ENCODE peak calls at places on chromosomes 16 and 17, in seven cellular contexts. H is GM23338, S is stomach, Z is mesenchymal stem cell, I is upper lobe of right lung, A is mammary epithelial cell, L is mesendoderm. P is an unnamed sample.

GRCh38 chr16:4599545-4599944 is 15.1 kb downstream of the UBALD1 start:
- DNase-seq in H (no peak), A (no peak), I (no peak), S (no peak), L (no peak), Z (no peak), P (no peak)

GRCh38 chr16:46743232-46743719 is 4.9 kb downstream of the MYLK3 start:
- DNase-seq in Z (peak), L (peak), H (peak), A (peak), I (peak), S (no peak), P (peak)

GRCh38 chr16:68400083-68400923 is 48.0 kb downstream of the SMPD3 start:
- DNase-seq in H (no peak), Z (no peak), A (no peak), S (no peak), L (no peak), I (no peak), P (no peak)

GRCh38 chr17:4980644-4981216 is 6.7 kb downstream of the CAMTA2 start:
- DNase-seq in A (no peak), Z (peak), H (peak), I (no peak), S (no peak), L (peak), P (peak)

GRCh38 chr16:89292443-89293078 is 75.1 kb downstream of the ZNF778 start:
- DNase-seq in H (peak), Z (no peak), L (peak), A (no peak), I (no peak), S (peak), P (no peak)

GRCh38 chr16:51404386-51404785 is 253.3 kb upstream of the SALL1 start:
- DNase-seq in H (no peak), I (no peak), Z (peak), A (peak), L (no peak), S (no peak), P (peak)

GRCh38 chr17:39926588-39927100 is 757 bp downstream of the ORMDL3 start:
- DNase-seq in S (peak), Z (peak), A (peak), H (peak), L (peak), I (peak), P (peak)

GRCh38 chr17:60573139-60573975 is 26.6 kb upstream of the PPM1D start:
- DNase-seq in I (no peak), A (no peak), H (peak), Z (peak), S (no peak), L (peak), P (peak)

GRCh38 chr17:27345141-27345904 is 51.4 kb downstream of the WSB1 start:
- DNase-seq in H (peak), L (peak), S (no peak), Z (peak), I (no peak), A (no peak), P (no peak)

GRCh38 chr16:4700380-4700996 is 7.1 kb downstream of the NUDT16L1 start:
- DNase-seq in L (no peak), I (no peak), Z (no peak), H (no peak), A (peak), S (no peak), P (no peak)

GRCh38 chr17:79943354-79944241 is 92.1 kb downstream of the TBC1D16 start:
- DNase-seq in L (no peak), A (no peak), H (no peak), S (no peak), Z (no peak), I (peak), P (no peak)

GRCh38 chr17:79913451-79913850 is 74.2 kb upstream of the CBX4 start:
- DNase-seq in S (no peak), I (no peak), Z (no peak), H (peak), A (no peak), L (no peak), P (no peak)

GRCh38 chr17:19726615-19727376 is 10.4 kb upstream of the SLC47A2 start:
- DNase-seq in I (no peak), A (no peak), S (no peak), Z (no peak), H (no peak), L (no peak), P (peak)
- H3K27ac ChIP-seq in I (peak), A (peak), S (peak), Z (no peak), H (no peak), L (no peak), P (peak)

GRCh38 chr17:64920026-64920418 is 744 bp upstream of the LRRC37A3 start:
- DNase-seq in Z (peak), A (no peak), L (peak), S (no peak), H (peak), I (no peak), P (peak)
- H3K27ac ChIP-seq in Z (no peak), A (no peak), L (no peak), S (peak), H (no peak), I (peak), P (peak)

DNA sequence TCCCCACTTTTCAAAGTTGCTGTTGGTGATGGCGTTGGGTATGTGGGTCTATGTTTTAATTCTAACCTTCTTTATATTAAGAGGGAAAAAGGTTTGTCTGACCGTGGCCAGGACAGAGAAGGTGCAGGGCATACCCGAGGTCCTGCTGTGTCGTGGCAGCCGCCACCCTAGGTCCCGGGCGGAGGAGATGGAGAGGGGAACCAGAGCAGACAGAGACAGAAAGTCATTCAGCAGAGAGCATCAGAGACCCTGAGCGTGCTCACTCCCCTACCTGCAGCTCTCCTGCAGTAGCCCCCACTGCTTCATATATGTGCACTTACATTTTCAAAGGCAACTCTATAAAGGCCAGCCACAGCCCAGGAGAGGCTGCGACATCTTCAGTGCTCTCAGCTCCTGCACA is 327.2 kb upstream of the TNRC6C start:
- DNase-seq in A (no peak), L (no peak), I (peak), H (no peak), Z (no peak), S (no peak), P (no peak)
- H3K27ac ChIP-seq in A (no peak), L (no peak), I (no peak), H (no peak), Z (no peak), S (no peak), P (no peak)

GRCh38 chr16:76612497-76612896 is 335.3 kb downstream of the CNTNAP4 start:
- DNase-seq in I (no peak), S (no peak), L (peak), Z (no peak), H (no peak), A (no peak), P (no peak)
- H3K27ac ChIP-seq in I (no peak), S (no peak), L (no peak), Z (no peak), H (no peak), A (no peak), P (no peak)

GRCh38 chr17:81822996-81823799 is 9.9 kb downstream of the MCRIP1 start:
- DNase-seq in S (no peak), A (no peak), L (no peak), I (no peak), H (no peak), Z (no peak), P (no peak)
- H3K27ac ChIP-seq in S (peak), A (no peak), L (no peak), I (no peak), H (no peak), Z (no peak), P (no peak)

DNA sequence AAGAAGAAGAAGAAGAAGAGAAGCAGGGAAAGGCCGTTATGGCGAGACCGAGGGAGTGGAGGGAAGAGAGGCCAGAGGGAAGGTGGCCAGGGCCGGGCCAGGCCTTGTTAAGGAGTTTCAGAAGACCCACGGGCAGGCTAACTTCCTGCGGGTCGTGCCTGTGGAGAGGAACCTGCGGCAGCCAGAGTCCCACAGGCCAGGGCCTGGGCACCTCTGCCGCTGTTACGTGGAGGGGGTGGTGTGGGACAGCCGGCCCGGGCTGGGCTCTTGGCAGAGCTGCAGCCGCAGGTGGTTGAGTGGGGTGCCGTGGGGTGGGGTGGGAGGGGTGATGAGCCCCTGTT is 5.5 kb downstream of the WDR81 start:
- DNase-seq in L (no peak), Z (no peak), H (no peak), S (no peak), A (no peak), I (no peak), P (no peak)
- H3K27ac ChIP-seq in L (no peak), Z (no peak), H (no peak), S (peak), A (no peak), I (peak), P (no peak)

GRCh38 chr17:76568771-76569170 is 16.9 kb downstream of the ST6GALNAC2 start:
- DNase-seq in S (no peak), L (no peak), I (no peak), Z (no peak), A (no peak), H (peak), P (no peak)
- H3K27ac ChIP-seq in S (peak), L (no peak), I (no peak), Z (no peak), A (no peak), H (no peak), P (no peak)

DNA sequence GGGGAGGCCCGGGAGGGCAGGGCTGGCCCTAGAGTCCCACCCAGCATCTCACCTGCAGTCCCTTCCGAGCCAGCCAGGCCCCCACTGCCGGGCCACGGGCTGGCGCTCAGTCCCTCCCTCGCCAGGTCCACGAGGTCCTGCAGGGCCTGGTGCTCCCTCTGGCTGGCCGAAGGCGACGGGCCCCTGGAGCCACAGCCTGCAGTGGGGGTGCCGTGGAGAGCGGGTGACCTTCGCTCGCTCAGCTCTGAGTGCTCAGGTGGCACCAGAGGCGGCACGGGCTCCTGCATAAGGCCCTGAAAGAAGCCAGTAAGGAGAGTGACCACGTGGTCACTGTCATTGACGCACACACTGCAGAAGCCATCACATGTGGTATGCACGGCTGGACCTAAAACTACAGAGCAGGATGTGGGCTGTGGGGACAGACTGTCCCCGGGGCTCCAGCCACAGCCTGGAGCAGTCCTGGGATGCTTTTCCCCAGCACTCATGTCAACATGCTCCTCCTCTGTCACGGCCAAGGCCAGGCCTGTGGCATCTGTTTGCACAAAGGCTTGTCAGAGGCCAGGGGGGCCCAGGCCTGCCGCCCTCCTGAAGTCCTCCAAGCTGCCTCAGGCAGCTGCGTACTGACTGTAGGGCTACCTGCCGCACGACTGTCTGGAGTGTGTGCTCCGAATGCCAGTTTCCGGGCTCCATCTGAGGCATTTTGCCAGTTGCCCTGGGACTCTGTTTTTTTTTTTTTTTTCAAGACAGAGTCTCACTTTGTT is 15.1 kb downstream of the SLX4 start:
- DNase-seq in Z (no peak), A (no peak), I (peak), H (no peak), S (no peak), L (no peak), P (no peak)
- H3K27ac ChIP-seq in Z (no peak), A (no peak), I (no peak), H (no peak), S (no peak), L (no peak), P (no peak)

GRCh38 chr16:427295-427694 is 1.8 kb downstream of the RAB11FIP3 start:
- DNase-seq in H (no peak), I (no peak), L (no peak), Z (no peak), A (no peak), S (no peak), P (peak)
- H3K27ac ChIP-seq in H (no peak), I (no peak), L (no peak), Z (no peak), A (no peak), S (no peak), P (no peak)

DNA sequence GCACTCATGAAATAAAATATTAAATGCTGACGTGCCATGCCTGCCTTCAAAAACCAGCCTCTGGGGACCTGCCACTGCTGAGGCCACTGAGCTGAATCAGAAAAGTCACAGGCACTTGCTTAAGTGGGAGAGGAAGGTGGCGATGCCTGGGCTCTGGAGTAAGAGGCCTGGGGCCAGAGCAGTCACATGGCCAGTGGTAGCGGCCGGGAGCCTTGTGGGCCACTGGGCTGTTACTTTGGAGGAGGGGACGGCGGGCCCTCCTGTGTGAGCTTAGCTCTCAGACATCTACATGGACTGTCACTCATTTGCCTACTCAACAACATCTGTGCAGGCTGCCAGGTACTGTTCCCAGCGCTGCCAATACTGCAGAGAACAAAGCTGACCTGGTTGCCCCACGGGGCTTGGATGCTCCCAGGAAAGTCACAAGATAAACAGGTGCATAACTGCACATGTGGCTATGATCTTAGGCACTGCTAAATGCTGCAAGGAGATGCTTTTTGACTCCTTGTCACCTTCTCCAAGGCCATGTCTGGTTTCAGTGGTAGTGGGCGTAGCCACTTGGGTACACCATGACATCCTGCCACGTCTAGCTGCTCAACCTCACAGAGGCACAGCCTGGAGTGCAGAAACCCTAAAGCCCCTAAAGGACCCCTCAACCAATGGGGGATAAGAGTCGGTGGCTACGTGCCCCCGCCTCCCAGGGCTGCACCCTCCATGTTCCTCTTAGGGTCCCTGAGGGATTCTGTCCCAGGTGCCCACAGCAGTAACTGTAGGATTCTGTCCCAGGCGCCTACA is 11.6 kb downstream of the COTL1 start:
- DNase-seq in S (no peak), L (no peak), I (no peak), Z (no peak), A (no peak), H (no peak), P (no peak)
- H3K27ac ChIP-seq in S (peak), L (no peak), I (peak), Z (no peak), A (no peak), H (no peak), P (no peak)

P was measured in GM23248.